ENCODE peak calls at places on chromosomes 1 and 21, in seven cellular contexts. One of them, this sample, is unnamed.

GRCh38 chr1:40032240-40032891 is 8.2 kb upstream of the CAP1 start:
- DNase-seq in GF-D8: peak
- DNase-seq in Right ventricle myocardium superior: no peak
- DNase-seq in nephron progenitor cell: peak
- DNase-seq in GM20000: peak
- DNase-seq in M059J: peak
- DNase-seq in fibroblast of gingiva: peak
- DNase-seq in this sample: peak

GRCh38 chr1:67013573-67013972 is 40.4 kb downstream of the SLC35D1 start:
- DNase-seq in GF-D8: no peak
- DNase-seq in Right ventricle myocardium superior: no peak
- DNase-seq in nephron progenitor cell: no peak
- DNase-seq in GM20000: no peak
- DNase-seq in M059J: peak
- DNase-seq in fibroblast of gingiva: no peak
- DNase-seq in this sample: no peak

GRCh38 chr1:161214374-161214773 is 721 bp upstream of the FCER1G start:
- DNase-seq in GF-D8: no peak
- DNase-seq in Right ventricle myocardium superior: no peak
- DNase-seq in nephron progenitor cell: no peak
- DNase-seq in GM20000: no peak
- DNase-seq in M059J: no peak
- DNase-seq in fibroblast of gingiva: no peak
- DNase-seq in this sample: no peak

GRCh38 chr21:39386194-39386593 is 37.3 kb upstream of the HMGN1 start:
- DNase-seq in GF-D8: no peak
- DNase-seq in Right ventricle myocardium superior: peak
- DNase-seq in nephron progenitor cell: no peak
- DNase-seq in GM20000: peak
- DNase-seq in M059J: no peak
- DNase-seq in fibroblast of gingiva: peak
- DNase-seq in this sample: peak

GRCh38 chr1:4527819-4528218 is 126.6 kb upstream of the AJAP1 start:
- DNase-seq in GF-D8: no peak
- DNase-seq in Right ventricle myocardium superior: no peak
- DNase-seq in nephron progenitor cell: no peak
- DNase-seq in GM20000: no peak
- DNase-seq in M059J: no peak
- DNase-seq in fibroblast of gingiva: no peak
- DNase-seq in this sample: no peak

GRCh38 chr1:63967901-63968300 is 194.1 kb downstream of the ROR1 start:
- DNase-seq in GF-D8: no peak
- DNase-seq in Right ventricle myocardium superior: no peak
- DNase-seq in nephron progenitor cell: no peak
- DNase-seq in GM20000: no peak
- DNase-seq in M059J: no peak
- DNase-seq in fibroblast of gingiva: peak
- DNase-seq in this sample: no peak

GRCh38 chr1:8910914-8911313 is 32.4 kb upstream of the ENO1 start:
- DNase-seq in GF-D8: no peak
- DNase-seq in Right ventricle myocardium superior: no peak
- DNase-seq in nephron progenitor cell: no peak
- DNase-seq in GM20000: no peak
- DNase-seq in M059J: peak
- DNase-seq in fibroblast of gingiva: no peak
- DNase-seq in this sample: no peak

GRCh38 chr1:224116131-224116530 is 2.2 kb downstream of the FBXO28 start:
- DNase-seq in GF-D8: peak
- DNase-seq in Right ventricle myocardium superior: no peak
- DNase-seq in nephron progenitor cell: no peak
- DNase-seq in GM20000: peak
- DNase-seq in M059J: peak
- DNase-seq in fibroblast of gingiva: peak
- DNase-seq in this sample: peak

GRCh38 chr21:36512971-36513370 is 33.0 kb upstream of the CLDN14 start:
- DNase-seq in GF-D8: no peak
- DNase-seq in Right ventricle myocardium superior: no peak
- DNase-seq in nephron progenitor cell: no peak
- DNase-seq in GM20000: no peak
- DNase-seq in M059J: no peak
- DNase-seq in fibroblast of gingiva: no peak
- DNase-seq in this sample: no peak

GRCh38 chr1:14328687-14329086 is 269.8 kb upstream of the KAZN start:
- DNase-seq in GF-D8: no peak
- DNase-seq in Right ventricle myocardium superior: no peak
- DNase-seq in nephron progenitor cell: no peak
- DNase-seq in GM20000: no peak
- DNase-seq in M059J: peak
- DNase-seq in fibroblast of gingiva: no peak
- DNase-seq in this sample: no peak

GRCh38 chr1:32539584-32540571 is 651 bp downstream of the ZBTB8A start:
- DNase-seq in GF-D8: no peak
- DNase-seq in Right ventricle myocardium superior: peak
- DNase-seq in nephron progenitor cell: peak
- DNase-seq in GM20000: peak
- DNase-seq in M059J: peak
- DNase-seq in fibroblast of gingiva: peak
- DNase-seq in this sample: peak

GRCh38 chr1:172699111-172699510 is 40.2 kb downstream of the FASLG start:
- DNase-seq in GF-D8: peak
- DNase-seq in Right ventricle myocardium superior: no peak
- DNase-seq in nephron progenitor cell: no peak
- DNase-seq in GM20000: peak
- DNase-seq in M059J: peak
- DNase-seq in fibroblast of gingiva: no peak
- DNase-seq in this sample: no peak

GRCh38 chr1:214362188-214362882 is 81.4 kb downstream of the SMYD2 start:
- DNase-seq in GF-D8: peak
- DNase-seq in Right ventricle myocardium superior: peak
- DNase-seq in nephron progenitor cell: no peak
- DNase-seq in GM20000: no peak
- DNase-seq in M059J: peak
- DNase-seq in fibroblast of gingiva: peak
- DNase-seq in this sample: no peak

GRCh38 chr1:152440635-152441471 is 26.8 kb upstream of the CRNN start:
- DNase-seq in GF-D8: peak
- DNase-seq in Right ventricle myocardium superior: peak
- DNase-seq in nephron progenitor cell: peak
- DNase-seq in GM20000: peak
- DNase-seq in M059J: peak
- DNase-seq in fibroblast of gingiva: peak
- DNase-seq in this sample: peak

This sample was measured in fibroblast of the conjunctiva.